ENCODE peak calls at places on chromosomes 13 and 19, in eight cellular contexts. I, J, P, T, A, D, F and O are unnamed samples.

GRCh38 chr19:43700368-43701015 is 15.4 kb upstream of the IRGC start:
- DNase-seq in I (peak; percentile 21), J (peak; percentile 76), P (peak; percentile 48), T (peak; percentile 45), A (peak; percentile 23), D (peak; percentile 47), F (no peak), O (no peak)

GRCh38 chr13:83232626-83233025 is 649.6 kb downstream of the SLITRK1 start:
- DNase-seq in I (no peak), J (no peak), P (no peak), T (no peak), A (no peak), D (no peak), F (no peak), O (no peak)

GRCh38 chr19:7348587-7349230 is at the start of gene ARHGEF18:
- DNase-seq in I (no peak), J (no peak), P (no peak), T (no peak), A (no peak), D (no peak), F (no peak), O (peak; percentile 93)

GRCh38 chr19:3778104-3778867 is 6.3 kb upstream of the RAX2 start:
- DNase-seq in I (no peak), J (no peak), P (no peak), T (no peak), A (no peak), D (no peak), F (no peak), O (no peak)

GRCh38 chr13:97946951-97947588 is 6.4 kb upstream of the IPO5 start:
- DNase-seq in I (no peak), J (peak; percentile 68), P (peak; percentile 2), T (peak; percentile 73), A (no peak), D (peak; percentile 73), F (no peak), O (no peak)

GRCh38 chr13:32911506-32911905 is 104.7 kb upstream of the KL start:
- DNase-seq in I (peak; percentile 54), J (peak; percentile 64), P (no peak), T (peak; percentile 20), A (no peak), D (no peak), F (peak; percentile 49), O (peak; percentile 47)

GRCh38 chr13:39133781-39134180 is 95.5 kb downstream of the NHLRC3 start:
- DNase-seq in I (no peak), J (no peak), P (no peak), T (no peak), A (no peak), D (no peak), F (no peak), O (no peak)

GRCh38 chr13:36530050-36530789 is 97.9 kb downstream of the CCNA1 start:
- DNase-seq in I (peak; percentile 29), J (no peak), P (no peak), T (peak; percentile 16), A (no peak), D (no peak), F (no peak), O (no peak)

GRCh38 chr13:99987180-99988047 is 5.8 kb downstream of the ZIC2 start:
- DNase-seq in I (peak; percentile 71), J (no peak), P (no peak), T (no peak), A (no peak), D (no peak), F (no peak), O (no peak)

GRCh38 chr19:33125929-33126388 is 6.0 kb upstream of the WDR88 start:
- DNase-seq in I (peak; percentile 72), J (peak; percentile 73), P (peak; percentile 21), T (peak; percentile 25), A (no peak), D (peak; percentile 42), F (peak; percentile 66), O (peak; percentile 58)

GRCh38 chr13:94305463-94305862 is 174.0 kb downstream of the DCT start:
- DNase-seq in I (no peak), J (peak; percentile 88), P (peak; percentile 57), T (no peak), A (no peak), D (no peak), F (no peak), O (no peak)

GRCh38 chr19:49064768-49065611 is at the start of gene NTF4:
- DNase-seq in I (peak; percentile 88), J (peak; percentile 30), P (no peak), T (no peak), A (no peak), D (no peak), F (peak; percentile 92), O (no peak)

GRCh38 chr19:37466277-37466797 is 907 bp downstream of the ZNF569 start:
- DNase-seq in I (no peak), J (no peak), P (no peak), T (no peak), A (no peak), D (no peak), F (no peak), O (no peak)

DNA sequence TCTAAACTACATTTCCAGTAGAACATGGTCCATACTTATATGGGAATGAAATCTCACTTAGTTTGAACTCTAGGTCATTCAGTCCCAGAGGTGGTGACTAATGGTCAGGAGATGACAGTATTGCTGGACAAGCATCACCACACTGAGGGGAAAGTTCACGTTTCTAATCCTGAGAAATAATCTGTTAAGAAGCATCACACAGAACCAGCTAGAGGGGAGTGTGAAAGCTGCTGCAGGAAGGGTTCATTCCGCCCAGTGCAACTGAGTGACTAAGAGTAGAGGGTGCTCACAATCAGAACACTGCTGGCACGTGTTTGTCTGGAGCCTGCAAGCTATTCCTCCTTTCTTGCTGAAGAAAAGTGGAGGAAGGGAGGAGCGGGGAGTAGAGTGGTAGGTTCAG is 2.7 kb downstream of the COL4A1 start:
- DNase-seq in I (no peak), J (peak; percentile 83), P (no peak), T (no peak), A (no peak), D (no peak), F (no peak), O (no peak)
- H3K4me3 ChIP-seq in I (no peak overlapping the region), J (peak overlapping the region; percentile 88), P (no peak overlapping the region), T (no peak overlapping the region), A (peak overlapping the region; percentile 96), D (peak overlapping the region; percentile 87), F (no peak overlapping the region), O (no peak overlapping the region)

GRCh38 chr13:40401911-40402776 is 264.3 kb downstream of the FOXO1 start:
- DNase-seq in I (no peak), J (peak; percentile 99), P (no peak), T (peak; percentile 86), A (peak; percentile 96), D (peak; percentile 79), F (peak; percentile 36), O (no peak)
- H3K4me3 ChIP-seq in I (no peak overlapping the region), J (no peak overlapping the region), P (no peak overlapping the region), T (no peak overlapping the region), A (peak overlapping the region; percentile 18), D (peak overlapping the region; percentile 28), F (no peak overlapping the region), O (no peak overlapping the region)

DNA sequence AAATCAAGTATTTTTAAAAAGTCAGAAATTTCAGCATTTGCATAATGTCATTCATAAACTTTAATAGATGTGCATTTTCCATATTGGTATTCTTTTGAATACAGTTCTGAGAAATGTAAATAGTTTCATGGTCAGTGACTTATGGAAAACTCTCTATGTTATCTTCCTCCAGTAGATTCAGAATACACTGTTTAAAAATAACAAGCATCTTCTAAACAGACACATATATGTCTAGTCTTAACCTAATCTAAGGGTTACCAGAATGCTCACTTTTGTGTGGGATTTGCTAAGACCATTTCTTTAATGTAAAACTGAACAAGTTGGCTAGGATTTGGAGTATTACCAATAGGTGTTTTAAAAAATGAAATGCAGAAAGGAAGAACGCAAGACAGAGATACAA is 119.8 kb upstream of the SGCG start:
- DNase-seq in I (no peak), J (no peak), P (no peak), T (no peak), A (no peak), D (no peak), F (no peak), O (no peak)
- H3K4me3 ChIP-seq in I (no peak overlapping the region), J (no peak overlapping the region), P (no peak overlapping the region), T (no peak overlapping the region), A (no peak overlapping the region), D (no peak overlapping the region), F (no peak overlapping the region), O (no peak overlapping the region)

GRCh38 chr13:24159921-24160324 is 597 bp upstream of the SPATA13 start:
- DNase-seq in I (peak; percentile 41), J (no peak), P (no peak), T (no peak), A (no peak), D (no peak), F (no peak), O (no peak)
- H3K4me3 ChIP-seq in I (peak overlapping the region; percentile 68), J (peak overlapping the region; percentile 83), P (peak overlapping the region; percentile 43), T (peak overlapping the region; percentile 88), A (peak overlapping the region; percentile 72), D (peak overlapping the region; percentile 43), F (peak overlapping the region; percentile 97), O (peak overlapping the region; percentile 28)

DNA sequence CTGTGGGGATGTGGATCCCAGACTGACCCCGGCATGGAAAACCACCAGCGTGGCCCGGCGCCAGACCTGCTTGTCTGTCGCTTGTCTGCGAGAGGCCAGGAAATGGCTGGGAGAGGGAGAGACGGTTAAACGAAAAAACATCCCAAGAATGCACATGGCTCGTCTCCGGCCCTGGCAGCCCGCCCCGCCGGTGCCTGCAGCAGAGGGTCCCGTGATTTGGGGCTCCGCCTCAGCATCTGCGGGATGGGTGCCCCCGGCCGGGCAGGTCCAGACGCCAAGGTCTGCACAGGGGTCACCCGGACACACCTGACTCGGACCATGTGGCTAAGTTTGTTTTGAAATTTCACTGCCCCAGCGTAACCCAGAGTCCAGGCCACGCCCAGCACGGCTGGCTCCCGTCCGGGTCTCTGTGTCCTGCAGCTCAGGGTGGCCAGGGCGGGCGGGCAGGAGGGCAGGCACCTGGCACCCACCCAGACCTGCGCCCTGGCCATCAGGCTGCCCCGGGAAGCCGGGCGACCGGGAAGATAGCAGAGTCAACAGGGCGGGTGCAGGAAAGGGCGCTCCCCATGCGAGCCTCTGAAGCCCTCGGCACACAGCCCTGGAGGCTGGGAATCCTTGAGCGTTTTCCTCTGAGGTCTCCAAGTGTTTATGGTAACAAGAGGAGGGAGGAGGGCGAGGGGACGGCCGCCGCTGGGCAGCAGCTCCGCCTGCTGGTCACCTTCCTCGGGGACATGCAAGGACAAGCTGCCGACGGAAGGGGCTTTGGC is 103.2 kb downstream of the GADD45B start:
- DNase-seq in I (peak; percentile 93), J (peak; percentile 94), P (no peak), T (peak; percentile 64), A (peak; percentile 88), D (peak; percentile 61), F (peak; percentile 89), O (no peak)
- H3K4me3 ChIP-seq in I (peak overlapping the region; percentile 53), J (peak overlapping the region; percentile 62), P (peak overlapping the region; percentile 53), T (peak overlapping the region; percentile 52), A (peak overlapping the region; percentile 56), D (peak overlapping the region; percentile 64), F (peak overlapping the region; percentile 40), O (no peak overlapping the region)